ENCODE peak calls at places on chromosomes 11 and 22, in eight cellular contexts. One of them, this sample, is unnamed.

GRCh38 chr11:118051611-118052461 is 25.0 kb upstream of the TMPRSS4 start:
- DNase-seq in fibroblast of mammary gland: no peak
- DNase-seq in MCF 10A: no peak
- DNase-seq in lung: no peak
- DNase-seq in AG04450: no peak
- DNase-seq in SW 1271: no peak
- DNase-seq in stimulated activated CD8-positive, alpha-beta memory T cell treated with anti-CD3 and anti-CD28 coated beads, Interleukin-7, amount 100 ng/mL, for 48 hours: peak
- DNase-seq in posterior cingulate gyrus: no peak
- DNase-seq in this sample: no peak

GRCh38 chr22:44671742-44672141 is 30.3 kb upstream of the PRR5 start:
- DNase-seq in SW 1271: no peak
- DNase-seq in MCF 10A: peak
- DNase-seq in stimulated activated CD8-positive, alpha-beta memory T cell treated with anti-CD3 and anti-CD28 coated beads, Interleukin-7, amount 100 ng/mL, for 48 hours: no peak
- DNase-seq in posterior cingulate gyrus: no peak
- DNase-seq in AG04450: no peak
- DNase-seq in lung: no peak
- DNase-seq in fibroblast of mammary gland: peak
- DNase-seq in this sample: no peak

GRCh38 chr22:36197065-36197440 is 4.6 kb downstream of the APOL4 start:
- DNase-seq in SW 1271: no peak
- DNase-seq in MCF 10A: no peak
- DNase-seq in stimulated activated CD8-positive, alpha-beta memory T cell treated with anti-CD3 and anti-CD28 coated beads, Interleukin-7, amount 100 ng/mL, for 48 hours: no peak
- DNase-seq in fibroblast of mammary gland: peak
- DNase-seq in AG04450: no peak
- DNase-seq in lung: no peak
- DNase-seq in posterior cingulate gyrus: no peak
- DNase-seq in this sample: no peak

GRCh38 chr11:8060801-8061554 is 20.0 kb upstream of the TUB start:
- DNase-seq in SW 1271: no peak
- DNase-seq in fibroblast of mammary gland: peak
- DNase-seq in posterior cingulate gyrus: peak
- DNase-seq in MCF 10A: no peak
- DNase-seq in stimulated activated CD8-positive, alpha-beta memory T cell treated with anti-CD3 and anti-CD28 coated beads, Interleukin-7, amount 100 ng/mL, for 48 hours: no peak
- DNase-seq in AG04450: peak
- DNase-seq in lung: no peak
- DNase-seq in this sample: peak

GRCh38 chr11:1928891-1929541 is 9.5 kb downstream of the TNNT3 start:
- DNase-seq in lung: no peak
- DNase-seq in SW 1271: no peak
- DNase-seq in AG04450: no peak
- DNase-seq in MCF 10A: no peak
- DNase-seq in stimulated activated CD8-positive, alpha-beta memory T cell treated with anti-CD3 and anti-CD28 coated beads, Interleukin-7, amount 100 ng/mL, for 48 hours: no peak
- DNase-seq in fibroblast of mammary gland: no peak
- DNase-seq in posterior cingulate gyrus: no peak
- DNase-seq in this sample: no peak

GRCh38 chr11:72391638-72392423 is 42.5 kb downstream of the CLPB start:
- DNase-seq in lung: no peak
- DNase-seq in MCF 10A: no peak
- DNase-seq in posterior cingulate gyrus: no peak
- DNase-seq in fibroblast of mammary gland: no peak
- DNase-seq in AG04450: no peak
- DNase-seq in SW 1271: no peak
- DNase-seq in stimulated activated CD8-positive, alpha-beta memory T cell treated with anti-CD3 and anti-CD28 coated beads, Interleukin-7, amount 100 ng/mL, for 48 hours: no peak
- DNase-seq in this sample: no peak

GRCh38 chr11:60699282-60699681 is at the start of gene MS4A8:
- DNase-seq in SW 1271: no peak
- DNase-seq in MCF 10A: no peak
- DNase-seq in lung: no peak
- DNase-seq in fibroblast of mammary gland: no peak
- DNase-seq in posterior cingulate gyrus: no peak
- DNase-seq in stimulated activated CD8-positive, alpha-beta memory T cell treated with anti-CD3 and anti-CD28 coated beads, Interleukin-7, amount 100 ng/mL, for 48 hours: no peak
- DNase-seq in AG04450: no peak
- DNase-seq in this sample: no peak

GRCh38 chr11:73760066-73760679 is 701 bp downstream of the RAB6A start:
- DNase-seq in SW 1271: no peak
- DNase-seq in AG04450: no peak
- DNase-seq in lung: peak
- DNase-seq in MCF 10A: peak
- DNase-seq in posterior cingulate gyrus: peak
- DNase-seq in stimulated activated CD8-positive, alpha-beta memory T cell treated with anti-CD3 and anti-CD28 coated beads, Interleukin-7, amount 100 ng/mL, for 48 hours: no peak
- DNase-seq in fibroblast of mammary gland: peak
- DNase-seq in this sample: no peak

GRCh38 chr11:74620537-74620936 is 28.2 kb downstream of the POLD3 start:
- DNase-seq in AG04450: no peak
- DNase-seq in MCF 10A: no peak
- DNase-seq in SW 1271: no peak
- DNase-seq in fibroblast of mammary gland: no peak
- DNase-seq in lung: no peak
- DNase-seq in stimulated activated CD8-positive, alpha-beta memory T cell treated with anti-CD3 and anti-CD28 coated beads, Interleukin-7, amount 100 ng/mL, for 48 hours: no peak
- DNase-seq in posterior cingulate gyrus: no peak
- DNase-seq in this sample: no peak

GRCh38 chr11:2380807-2381350 is 3.8 kb downstream of the CD81 start:
- DNase-seq in fibroblast of mammary gland: peak
- DNase-seq in posterior cingulate gyrus: peak
- DNase-seq in MCF 10A: no peak
- DNase-seq in lung: peak
- DNase-seq in SW 1271: no peak
- DNase-seq in AG04450: no peak
- DNase-seq in stimulated activated CD8-positive, alpha-beta memory T cell treated with anti-CD3 and anti-CD28 coated beads, Interleukin-7, amount 100 ng/mL, for 48 hours: no peak
- DNase-seq in this sample: no peak

GRCh38 chr11:64500176-64501013 is 90.6 kb upstream of the SLC22A12 start:
- DNase-seq in SW 1271: no peak
- DNase-seq in fibroblast of mammary gland: peak
- DNase-seq in MCF 10A: peak
- DNase-seq in lung: no peak
- DNase-seq in stimulated activated CD8-positive, alpha-beta memory T cell treated with anti-CD3 and anti-CD28 coated beads, Interleukin-7, amount 100 ng/mL, for 48 hours: no peak
- DNase-seq in posterior cingulate gyrus: no peak
- DNase-seq in AG04450: no peak
- DNase-seq in this sample: no peak

GRCh38 chr11:74570266-74571061 is 21.9 kb upstream of the POLD3 start:
- DNase-seq in posterior cingulate gyrus: peak
- DNase-seq in MCF 10A: peak
- DNase-seq in fibroblast of mammary gland: peak
- DNase-seq in stimulated activated CD8-positive, alpha-beta memory T cell treated with anti-CD3 and anti-CD28 coated beads, Interleukin-7, amount 100 ng/mL, for 48 hours: no peak
- DNase-seq in SW 1271: no peak
- DNase-seq in lung: no peak
- DNase-seq in AG04450: no peak
- DNase-seq in this sample: no peak

GRCh38 chr22:44191036-44191454 is 10.3 kb downstream of the PARVG start:
- DNase-seq in stimulated activated CD8-positive, alpha-beta memory T cell treated with anti-CD3 and anti-CD28 coated beads, Interleukin-7, amount 100 ng/mL, for 48 hours: peak
- DNase-seq in MCF 10A: peak
- DNase-seq in SW 1271: no peak
- DNase-seq in fibroblast of mammary gland: peak
- DNase-seq in posterior cingulate gyrus: no peak
- DNase-seq in AG04450: no peak
- DNase-seq in lung: no peak
- DNase-seq in this sample: no peak

GRCh38 chr11:119236891-119237290 is 30.8 kb downstream of the CBL start:
- DNase-seq in posterior cingulate gyrus: no peak
- DNase-seq in MCF 10A: no peak
- DNase-seq in fibroblast of mammary gland: peak
- DNase-seq in lung: no peak
- DNase-seq in SW 1271: no peak
- DNase-seq in AG04450: peak
- DNase-seq in stimulated activated CD8-positive, alpha-beta memory T cell treated with anti-CD3 and anti-CD28 coated beads, Interleukin-7, amount 100 ng/mL, for 48 hours: no peak
- DNase-seq in this sample: no peak

GRCh38 chr11:75826463-75827220 is 11.6 kb downstream of the UVRAG start:
- DNase-seq in fibroblast of mammary gland: peak
- DNase-seq in lung: no peak
- DNase-seq in SW 1271: no peak
- DNase-seq in MCF 10A: no peak
- DNase-seq in stimulated activated CD8-positive, alpha-beta memory T cell treated with anti-CD3 and anti-CD28 coated beads, Interleukin-7, amount 100 ng/mL, for 48 hours: no peak
- DNase-seq in posterior cingulate gyrus: no peak
- DNase-seq in AG04450: no peak
- DNase-seq in this sample: no peak

GRCh38 chr11:108871152-108871551 is 206.3 kb downstream of the DDX10 start:
- DNase-seq in SW 1271: no peak
- DNase-seq in MCF 10A: peak
- DNase-seq in fibroblast of mammary gland: peak
- DNase-seq in stimulated activated CD8-positive, alpha-beta memory T cell treated with anti-CD3 and anti-CD28 coated beads, Interleukin-7, amount 100 ng/mL, for 48 hours: no peak
- DNase-seq in lung: no peak
- DNase-seq in posterior cingulate gyrus: no peak
- DNase-seq in AG04450: peak
- DNase-seq in this sample: no peak

GRCh38 chr11:66346476-66347424 is 679 bp downstream of the B4GAT1 start:
- DNase-seq in fibroblast of mammary gland: no peak
- DNase-seq in SW 1271: no peak
- DNase-seq in lung: no peak
- DNase-seq in AG04450: no peak
- DNase-seq in stimulated activated CD8-positive, alpha-beta memory T cell treated with anti-CD3 and anti-CD28 coated beads, Interleukin-7, amount 100 ng/mL, for 48 hours: no peak
- DNase-seq in MCF 10A: no peak
- DNase-seq in posterior cingulate gyrus: no peak
- DNase-seq in this sample: no peak

GRCh38 chr22:19182472-19183157 is 4.1 kb upstream of the SLC25A1 start:
- DNase-seq in AG04450: no peak
- DNase-seq in MCF 10A: no peak
- DNase-seq in fibroblast of mammary gland: no peak
- DNase-seq in posterior cingulate gyrus: no peak
- DNase-seq in lung: no peak
- DNase-seq in SW 1271: no peak
- DNase-seq in stimulated activated CD8-positive, alpha-beta memory T cell treated with anti-CD3 and anti-CD28 coated beads, Interleukin-7, amount 100 ng/mL, for 48 hours: no peak
- DNase-seq in this sample: no peak

GRCh38 chr11:90532125-90532524 is 309.3 kb upstream of the CHORDC1 start:
- DNase-seq in fibroblast of mammary gland: no peak
- DNase-seq in AG04450: no peak
- DNase-seq in stimulated activated CD8-positive, alpha-beta memory T cell treated with anti-CD3 and anti-CD28 coated beads, Interleukin-7, amount 100 ng/mL, for 48 hours: no peak
- DNase-seq in posterior cingulate gyrus: no peak
- DNase-seq in MCF 10A: no peak
- DNase-seq in lung: no peak
- DNase-seq in SW 1271: no peak
- DNase-seq in this sample: no peak